ENCODE peak calls at places on chromosomes 1 and 21, in seven cellular contexts. S is HepG2, Y is H1, L is GM12891, P is SK-N-SH, D is K562, K is GM12878. U is an unnamed sample.

GRCh38 chr21:31721381-31721780 is 10.5 kb downstream of the SCAF4 start:
- DNase-seq in S (no peak), Y (no peak), D (no peak), K (no peak), P (no peak), L (no peak), U (no peak)

GRCh38 chr1:63148825-63149645 is 173.3 kb upstream of the FOXD3 start:
- DNase-seq in P (peak), L (peak), D (peak), Y (peak), K (no peak), S (peak), U (no peak)

GRCh38 chr1:41864471-41865040 is 54.2 kb downstream of the HIVEP3 start:
- DNase-seq in S (no peak), K (no peak), Y (no peak), L (no peak), D (no peak), P (no peak), U (no peak)

GRCh38 chr1:55146781-55147180 is 68.4 kb downstream of the USP24 start:
- DNase-seq in Y (no peak), K (no peak), P (no peak), S (no peak), D (peak), L (no peak), U (no peak)

GRCh38 chr1:15718199-15718601 is 17.9 kb upstream of the SLC25A34 start:
- DNase-seq in S (no peak), L (no peak), K (no peak), P (no peak), Y (no peak), D (no peak), U (no peak)

GRCh38 chr1:168135982-168136708 is 585 bp downstream of the GPR161 start:
- DNase-seq in D (peak), P (peak), Y (peak), S (no peak), K (no peak), L (no peak), U (peak)

GRCh38 chr1:206772228-206773002 is at the start of gene IL10:
- DNase-seq in L (no peak), D (no peak), S (no peak), K (no peak), Y (no peak), P (no peak), U (no peak)

GRCh38 chr1:41762251-41762650 is 156.5 kb downstream of the HIVEP3 start:
- DNase-seq in P (no peak), S (no peak), D (no peak), K (no peak), Y (no peak), L (no peak), U (no peak)

GRCh38 chr1:12124693-12125421 is 41.9 kb upstream of the TNFRSF1B start:
- DNase-seq in L (no peak), K (no peak), S (peak), P (peak), D (peak), Y (peak), U (no peak)

GRCh38 chr1:55064071-55064581 is 24.8 kb downstream of the PCSK9 start:
- DNase-seq in P (peak), D (no peak), S (no peak), K (no peak), Y (no peak), L (no peak), U (no peak)

GRCh38 chr21:44572959-44573583 is 458 bp upstream of the KRTAP10-4 start:
- DNase-seq in L (no peak), Y (peak), S (peak), D (no peak), P (no peak), K (no peak), U (no peak)

GRCh38 chr1:112368198-112368597 is 27.8 kb upstream of the CTTNBP2NL start:
- DNase-seq in K (no peak), D (no peak), P (no peak), Y (no peak), L (no peak), S (no peak), U (no peak)

GRCh38 chr1:117592155-117592554 is 13.7 kb upstream of the TENT5C start:
- DNase-seq in Y (no peak), P (no peak), D (no peak), S (no peak), K (no peak), L (no peak), U (no peak)

GRCh38 chr1:243490147-243490546 is 234.3 kb downstream of the SDCCAG8 start:
- DNase-seq in D (no peak), Y (no peak), K (no peak), L (no peak), P (no peak), S (no peak), U (no peak)

GRCh38 chr1:86582161-86582560 is 35.3 kb downstream of the CLCA4 start:
- DNase-seq in L (no peak), D (no peak), Y (no peak), K (no peak), S (no peak), P (no peak), U (no peak)

GRCh38 chr1:31714442-31715096 is 10.8 kb upstream of the COL16A1 start:
- DNase-seq in L (no peak), D (peak), S (peak), P (peak), K (no peak), Y (peak), U (no peak)

GRCh38 chr1:180560868-180561600 is 2.3 kb downstream of the OVAAL start:
- DNase-seq in K (no peak), Y (no peak), L (no peak), D (no peak), S (no peak), P (no peak), U (no peak)

GRCh38 chr1:77060000-77060399 is 159.2 kb downstream of the PIGK start:
- DNase-seq in K (no peak), L (no peak), Y (peak), S (no peak), D (no peak), P (no peak), U (no peak)

DNA sequence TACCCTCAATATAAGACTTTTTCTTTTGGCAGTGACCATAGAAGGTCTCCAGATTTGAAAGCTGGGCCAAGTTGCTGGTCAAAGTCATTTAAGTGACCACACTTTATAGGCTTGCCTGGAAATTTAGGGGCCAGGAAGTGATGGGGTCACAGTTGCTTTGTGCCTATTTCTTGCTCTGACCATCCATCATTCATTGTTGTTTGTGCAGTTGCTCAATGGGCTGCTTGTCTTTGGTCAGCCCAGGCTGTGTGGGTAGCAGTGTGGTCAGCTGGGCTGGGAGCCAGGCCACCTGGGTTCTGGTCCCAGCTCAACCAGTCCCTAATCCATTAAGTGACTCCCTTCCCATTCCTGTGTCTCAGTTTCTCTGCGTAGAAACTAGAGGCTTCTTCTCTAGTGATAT is 2.1 kb upstream of the OTUD7B start:
- DNase-seq in S (no peak), P (no peak), L (no peak), K (no peak), Y (no peak), D (no peak), U (no peak)
- TF ChIP-seq TAF1 in S (no peak), P (no peak), L (no peak), K (no peak), Y (no peak), D (no peak), U (no peak)

GRCh38 chr1:213689260-213689659 is 298.5 kb upstream of the PROX1 start:
- DNase-seq in Y (no peak), L (no peak), S (no peak), P (no peak), D (no peak), K (no peak), U (no peak)
- TF ChIP-seq TAF1 in Y (no peak), L (no peak), S (no peak), P (no peak), D (no peak), K (no peak), U (no peak)

GRCh38 chr1:95021085-95021484 is 51.7 kb downstream of the ALG14 start:
- DNase-seq in D (no peak), S (no peak), L (no peak), P (no peak), K (no peak), Y (no peak), U (no peak)

GRCh38 chr1:95021794-95022193 is 51.0 kb downstream of the ALG14 start:
- DNase-seq in P (no peak), Y (no peak), S (no peak), L (no peak), D (no peak), K (no peak), U (no peak)

GRCh38 chr1:95018602-95019369 is 54.0 kb downstream of the ALG14 start:
- DNase-seq in D (no peak), S (no peak), Y (no peak), P (no peak), L (no peak), K (no peak), U (no peak)

GRCh38 chr1:95013948-95014574 is 58.7 kb downstream of the ALG14 start:
- DNase-seq in D (no peak), S (peak), Y (no peak), P (no peak), K (no peak), L (no peak), U (no peak)

GRCh38 chr1:95017775-95018174 is 55.0 kb downstream of the ALG14 start:
- DNase-seq in K (no peak), S (no peak), Y (no peak), D (no peak), L (no peak), P (no peak), U (no peak)
- TF ChIP-seq TAF1 in K (no peak), S (no peak), Y (no peak), D (no peak), L (no peak), P (no peak), U (no peak)

GRCh38 chr1:91121366-91121765 is 99.5 kb upstream of the ZNF644 start:
- DNase-seq in L (no peak), Y (peak), P (no peak), S (peak), D (no peak), K (no peak), U (no peak)

GRCh38 chr1:91123773-91124172 is 101.9 kb upstream of the ZNF644 start:
- DNase-seq in K (no peak), D (no peak), L (no peak), S (no peak), P (no peak), Y (peak), U (no peak)

GRCh38 chr1:91123319-91123718 is 101.5 kb upstream of the ZNF644 start:
- DNase-seq in P (no peak), K (no peak), S (no peak), L (no peak), Y (peak), D (no peak), U (no peak)

GRCh38 chr1:91120915-91121314 is 99.1 kb upstream of the ZNF644 start:
- DNase-seq in Y (peak), L (no peak), P (no peak), K (no peak), S (no peak), D (no peak), U (no peak)

GRCh38 chr1:91122106-91122717 is 100.4 kb upstream of the ZNF644 start:
- DNase-seq in L (no peak), D (no peak), P (no peak), K (no peak), S (no peak), Y (peak), U (no peak)
- TF ChIP-seq TAF1 in L (no peak), D (no peak), P (no peak), K (no peak), S (no peak), Y (no peak), U (no peak)

DNA sequence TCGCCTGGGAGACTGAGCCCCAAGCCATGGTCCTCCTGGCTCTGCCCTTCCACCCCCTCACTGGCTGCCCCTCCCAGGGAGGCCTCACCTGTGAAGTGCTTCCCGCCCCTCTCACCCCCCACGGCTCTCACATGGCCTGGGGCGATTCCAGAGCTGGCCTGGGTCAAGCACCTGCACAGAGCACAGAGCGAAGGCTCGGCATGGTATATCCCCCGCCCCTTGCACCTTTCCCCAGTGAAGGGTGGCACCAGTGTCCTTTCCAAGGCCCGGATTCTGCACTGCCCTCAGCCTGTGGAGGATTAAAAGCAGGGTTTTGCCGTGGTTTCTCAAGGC is 1.1 kb upstream of the AJAP1 start:
- DNase-seq in L (no peak), P (no peak), K (no peak), Y (peak), S (no peak), D (no peak), U (peak)
- TF ChIP-seq TAF1 in L (no peak), P (no peak), K (no peak), Y (no peak), S (no peak), D (no peak), U (no peak)

GRCh38 chr1:6134741-6135510 is 45.2 kb downstream of the CHD5 start:
- DNase-seq in P (no peak), L (no peak), K (no peak), Y (no peak), D (no peak), S (no peak), U (no peak)
- TF ChIP-seq TAF1 in P (no peak), L (no peak), K (no peak), Y (no peak), D (no peak), S (no peak), U (no peak)